ENCODE peak calls at places on chromosomes 13 and 19, in six cellular contexts. I is HepG2, L is HCT116, Y is Panc1, U is GM23338, H is K562. T is an unnamed sample. For H3K27me3, the result is how much of the 10 kb centered on the place peaks cover.

GRCh38 chr13:93270769-93271753 is 44.5 kb downstream of the GPC6 start:
- ATAC-seq in I (peak), L (no peak), Y (no peak), U (no peak), H (no peak), T (no peak)

GRCh38 chr13:98274921-98275487 is 97.9 kb upstream of the RNF113B start:
- ATAC-seq in I (no peak), L (no peak), Y (no peak), U (no peak), H (no peak), T (no peak)

GRCh38 chr13:89267734-89268133 is 1596.6 kb downstream of the SLITRK5 start:
- ATAC-seq in I (no peak), L (no peak), Y (no peak), U (no peak), H (no peak), T (no peak)

GRCh38 chr13:67877031-67877430 is 646.9 kb upstream of the PCDH9 start:
- ATAC-seq in I (no peak), L (no peak), Y (no peak), U (no peak), H (no peak), T (no peak)

GRCh38 chr19:11624064-11624463 is 26.8 kb downstream of the ZNF627 start:
- ATAC-seq in I (peak), L (no peak), Y (no peak), U (no peak), H (no peak), T (no peak)

GRCh38 chr13:109859898-109860297 is 73.5 kb upstream of the IRS2 start:
- ATAC-seq in I (no peak), L (no peak), Y (no peak), U (no peak), H (no peak), T (no peak)

GRCh38 chr13:102091231-102091630 is 310.6 kb downstream of the FGF14 start:
- ATAC-seq in I (no peak), L (peak), Y (no peak), U (peak), H (no peak), T (no peak)

GRCh38 chr13:39571502-39572092 is 31.4 kb downstream of the LHFPL6 start:
- ATAC-seq in I (no peak), L (no peak), Y (no peak), U (no peak), H (no peak), T (no peak)

GRCh38 chr19:16078311-16078758 is 2.0 kb downstream of the TPM4 start:
- ATAC-seq in I (no peak), L (no peak), Y (no peak), U (no peak), H (no peak), T (no peak)

GRCh38 chr13:111131610-111132009 is 16.5 kb downstream of the ARHGEF7 start:
- ATAC-seq in I (peak), L (no peak), Y (no peak), U (no peak), H (no peak), T (no peak)

GRCh38 chr19:10399878-10400277 is 3.5 kb downstream of the CDC37 start:
- ATAC-seq in I (no peak), L (no peak), Y (no peak), U (no peak), H (no peak), T (no peak)

GRCh38 chr13:46614582-46614981 is 61.6 kb downstream of the LRCH1 start:
- ATAC-seq in I (no peak), L (no peak), Y (no peak), U (no peak), H (no peak), T (peak)

GRCh38 chr19:11426656-11427055 is 7.5 kb upstream of the RGL3 start:
- ATAC-seq in I (peak), L (no peak), Y (no peak), U (no peak), H (no peak), T (no peak)

GRCh38 chr13:44857061-44857460 is 132.2 kb downstream of the NUFIP1 start:
- ATAC-seq in I (no peak), L (no peak), Y (no peak), U (no peak), H (no peak), T (no peak)

GRCh38 chr19:12093777-12094176 is 29.2 kb downstream of the ZNF844 start:
- ATAC-seq in I (no peak), L (no peak), Y (no peak), U (no peak), H (no peak), T (no peak)

GRCh38 chr13:36428083-36428482 is 4.2 kb upstream of the CCNA1 start:
- ATAC-seq in I (no peak), L (no peak), Y (no peak), U (no peak), H (no peak), T (no peak)

GRCh38 chr19:56126983-56127780 is 6.1 kb upstream of the ZNF787 start:
- ATAC-seq in I (peak), L (peak), Y (peak), U (peak), H (peak), T (no peak)

GRCh38 chr13:84491952-84492351 is 609.7 kb upstream of the SLITRK1 start:
- ATAC-seq in I (no peak), L (no peak), Y (no peak), U (no peak), H (no peak), T (no peak)

GRCh38 chr13:38693641-38694040 is 6.8 kb downstream of the FREM2 start:
- ATAC-seq in I (no peak), L (no peak), Y (no peak), U (no peak), H (no peak), T (no peak)

GRCh38 chr19:50409347-50409746 is 9.4 kb upstream of the SPIB start:
- ATAC-seq in I (no peak), L (no peak), Y (no peak), U (no peak), H (no peak), T (no peak)
- H3K27me3 ChIP-seq in I (under half), L (under half), Y (under half), U (under half), H (under half), T (under half)

GRCh38 chr19:47778089-47778953 is at the start of gene SELENOW:
- ATAC-seq in I (peak), L (peak), Y (peak), U (peak), H (peak), T (peak)

GRCh38 chr19:47780215-47780551 is 1.7 kb downstream of the SELENOW start:
- ATAC-seq in I (no peak), L (no peak), Y (no peak), U (no peak), H (no peak), T (no peak)

GRCh38 chr19:47778954-47779351 is 450 bp downstream of the SELENOW start:
- ATAC-seq in I (no peak), L (no peak), Y (no peak), U (peak), H (peak), T (peak)

GRCh38 chr19:47779524-47780214 is 1.2 kb downstream of the SELENOW start:
- ATAC-seq in I (no peak), L (no peak), Y (no peak), U (no peak), H (no peak), T (peak)

GRCh38 chr19:47776568-47776967 is 1.9 kb upstream of the SELENOW start:
- ATAC-seq in I (peak), L (no peak), Y (no peak), U (no peak), H (no peak), T (no peak)
- TF ChIP-seq POLR2AphosphoS5 in I (no peak), L (no peak), Y (no peak), U (no peak), H (no peak), T (no peak)

GRCh38 chr19:50928841-50929240 is 17.6 kb upstream of the KLK4 start:
- ATAC-seq in I (no peak), L (no peak), Y (no peak), U (no peak), H (no peak), T (no peak)
- H3K27me3 ChIP-seq in I (under half), L (under half), Y (under half), U (under half), H (under half), T (half or more)

DNA sequence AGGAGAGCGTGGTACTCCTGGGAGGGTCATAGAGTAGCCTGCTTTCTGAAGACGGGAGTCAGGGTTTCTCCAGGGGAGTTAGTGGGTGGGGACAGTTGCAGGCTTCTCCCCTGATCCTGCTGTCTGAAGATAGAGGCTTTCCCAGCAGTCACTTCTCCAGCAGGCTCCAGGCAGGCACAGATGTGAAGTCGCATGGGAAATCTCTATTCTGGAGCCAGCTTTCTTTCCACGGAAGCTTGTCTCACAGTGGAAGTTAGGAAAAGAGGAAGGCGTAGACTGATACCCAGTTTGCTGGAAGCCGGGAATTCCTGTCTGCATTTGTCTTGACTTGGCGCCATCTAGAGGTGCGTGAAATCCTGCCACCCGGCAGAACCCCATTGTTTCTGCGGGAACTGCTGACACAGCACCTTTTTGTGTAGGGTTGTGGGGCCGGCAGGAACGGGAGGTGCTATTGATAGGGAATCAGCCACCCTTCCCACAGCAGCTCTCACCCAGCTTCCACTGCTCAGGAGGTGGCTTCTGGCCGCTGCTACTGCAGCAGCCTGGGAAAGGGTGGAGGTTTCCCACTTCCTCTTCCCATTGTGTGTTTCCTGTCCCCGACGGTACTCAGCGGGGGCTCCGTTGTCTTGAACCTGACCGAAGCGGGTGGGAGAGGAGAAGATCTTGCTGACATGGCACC is 28.5 kb upstream of the NPAS1 start:
- ATAC-seq in I (peak), L (peak), Y (peak), U (peak), H (peak), T (peak)
- TF ChIP-seq POLR2AphosphoS5 in I (no peak), L (no peak), Y (no peak), U (no peak), H (no peak), T (peak)

GRCh38 chr13:112975401-112975939 is 6.5 kb downstream of the MCF2L start:
- ATAC-seq in I (no peak), L (no peak), Y (no peak), U (no peak), H (no peak), T (no peak)
- H3K27me3 ChIP-seq in I (under half), L (under half), Y (under half), U (under half), H (half or more), T (under half)

GRCh38 chr13:77040076-77040475 is 13.1 kb upstream of the FBXL3 start:
- ATAC-seq in I (no peak), L (no peak), Y (no peak), U (no peak), H (no peak), T (no peak)

GRCh38 chr13:77047649-77048343 is 20.8 kb upstream of the FBXL3 start:
- ATAC-seq in I (no peak), L (no peak), Y (no peak), U (peak), H (no peak), T (no peak)

GRCh38 chr13:77038907-77039470 is 12.0 kb upstream of the FBXL3 start:
- ATAC-seq in I (no peak), L (no peak), Y (no peak), U (no peak), H (no peak), T (no peak)

GRCh38 chr13:77040835-77041234 is 13.9 kb upstream of the FBXL3 start:
- ATAC-seq in I (no peak), L (no peak), Y (no peak), U (no peak), H (peak), T (no peak)

GRCh38 chr13:77042566-77043177 is 15.7 kb upstream of the FBXL3 start:
- ATAC-seq in I (no peak), L (no peak), Y (no peak), U (no peak), H (peak), T (no peak)
- TF ChIP-seq POLR2AphosphoS5 in I (no peak), L (no peak), Y (no peak), U (no peak), H (no peak), T (no peak)

T was measured in gastroesophageal sphincter.